ENCODE peak calls at places on chromosomes 7 and 10, in five cellular contexts. S is aorta, U is AG20443, R is pancreas, E is T-helper 9 cell. I is an unnamed sample.

GRCh38 chr7:114938785-114939184 is 16.9 kb downstream of the MDFIC start:
- DNase-seq in E (no peak), R (no peak), S (no peak), U (no peak), I (no peak)

GRCh38 chr10:110357252-110357780 is 52.6 kb upstream of the SMNDC1 start:
- DNase-seq in U (peak; percentile 92), R (no peak), S (no peak), E (peak; percentile 37), I (peak; percentile 45)

GRCh38 chr7:141785711-141786552 is 4.1 kb upstream of the TAS2R5 start:
- DNase-seq in E (no peak), U (peak; percentile 61), S (no peak), R (no peak), I (no peak)

GRCh38 chr10:72171175-72171630 is 44.6 kb upstream of the ANAPC16 start:
- DNase-seq in R (no peak), U (peak; percentile 52), E (no peak), S (no peak), I (peak; percentile 66)

GRCh38 chr7:158078161-158078910 is 509.3 kb downstream of the PTPRN2 start:
- DNase-seq in E (no peak), U (no peak), S (no peak), R (no peak), I (no peak)

GRCh38 chr7:80135306-80136104 is 874 bp downstream of the GNAI1 start:
- DNase-seq in R (no peak), U (peak; percentile 51), S (peak; percentile 49), E (no peak), I (peak; percentile 14)

GRCh38 chr7:150784120-150784736 is 15.9 kb downstream of the TMEM176B start:
- DNase-seq in S (no peak), R (no peak), E (no peak), U (no peak), I (peak; percentile 85)

GRCh38 chr7:131157530-131158243 is 170.0 kb upstream of the MKLN1 start:
- DNase-seq in S (no peak), R (no peak), U (peak; percentile 74), E (no peak), I (peak; percentile 18)

GRCh38 chr7:83338277-83338950 is 175.7 kb upstream of the PCLO start:
- DNase-seq in S (no peak), R (no peak), U (no peak), E (no peak), I (no peak)

GRCh38 chr10:103095005-103095404 is 98.1 kb downstream of the NT5C2 start:
- DNase-seq in S (no peak), U (no peak), E (no peak), R (no peak), I (no peak)

GRCh38 chr10:23070819-23071218 is 24.6 kb upstream of the MSRB2 start:
- DNase-seq in U (no peak), S (no peak), E (no peak), R (no peak), I (no peak)

GRCh38 chr10:30995081-30995480 is 36.6 kb downstream of the ZNF438 start:
- DNase-seq in R (no peak), E (no peak), S (no peak), U (no peak), I (no peak)

GRCh38 chr10:31134303-31134928 is 102.8 kb upstream of the ZNF438 start:
- DNase-seq in R (no peak), U (peak; percentile 37), S (no peak), E (peak; percentile 3), I (peak; percentile 19)

GRCh38 chr7:158811461-158811860 is 17.8 kb downstream of the ESYT2 start:
- DNase-seq in E (no peak), S (no peak), U (peak; percentile 71), R (no peak), I (no peak)

GRCh38 chr10:21134645-21135395 is 237.7 kb upstream of the NEBL start:
- DNase-seq in R (no peak), S (no peak), U (no peak), E (no peak), I (no peak)

GRCh38 chr7:80900583-80901576 is 18.0 kb downstream of the SEMA3C start:
- DNase-seq in E (no peak), S (no peak), U (peak; percentile 33), R (no peak), I (no peak)

GRCh38 chr7:140304071-140304799 is 94.1 kb downstream of the SLC37A3 start:
- DNase-seq in R (no peak), E (peak; percentile 5), S (no peak), U (peak; percentile 46), I (no peak)

GRCh38 chr7:142717453-142717852 is 31.8 kb upstream of the PRSS1 start:
- DNase-seq in S (no peak), U (no peak), E (no peak), R (no peak), I (peak; percentile 11)

GRCh38 chr7:5702876-5703571 is 78.4 kb downstream of the RNF216 start:
- DNase-seq in U (no peak), S (no peak), R (no peak), E (no peak), I (no peak)

GRCh38 chr7:113764401-113765035 is 154.3 kb downstream of the PPP1R3A start:
- DNase-seq in E (no peak), U (no peak), S (no peak), R (no peak), I (no peak)

GRCh38 chr7:28152594-28152993 is 28.0 kb downstream of the JAZF1 start:
- DNase-seq in R (no peak), E (no peak), U (no peak), S (no peak), I (no peak)

GRCh38 chr7:73647725-73648592 is 19.7 kb upstream of the VPS37D start:
- DNase-seq in S (peak; percentile 42), U (peak; percentile 58), R (peak; percentile 73), E (no peak), I (peak; percentile 83)

GRCh38 chr10:117537436-117537903 is 5.1 kb upstream of the EMX2 start:
- DNase-seq in U (peak; percentile 83), S (no peak), R (peak; percentile 85), E (no peak), I (no peak)

GRCh38 chr7:51611937-51612336 is 295.3 kb upstream of the COBL start:
- DNase-seq in S (no peak), U (no peak), E (no peak), R (no peak), I (no peak)

GRCh38 chr10:71494470-71494869 is 97.8 kb downstream of the CDH23 start:
- DNase-seq in R (no peak), S (no peak), U (no peak), E (no peak), I (no peak)

GRCh38 chr7:152086513-152086912 is 61.0 kb downstream of the GALNT11 start:
- DNase-seq in S (no peak), E (no peak), U (no peak), R (no peak), I (no peak)

GRCh38 chr7:39098506-39098905 is 120.8 kb downstream of the POU6F2 start:
- DNase-seq in S (no peak), U (no peak), R (no peak), E (no peak), I (no peak)

GRCh38 chr7:110620336-110620735 is 470.6 kb upstream of the LRRN3 start:
- DNase-seq in U (no peak), S (no peak), R (no peak), E (no peak), I (no peak)

GRCh38 chr7:108413337-108413736 is 42.9 kb downstream of the NRCAM start:
- DNase-seq in E (no peak), S (no peak), U (no peak), R (no peak), I (no peak)

GRCh38 chr10:24891823-24892222 is 60.6 kb downstream of the PRTFDC1 start:
- DNase-seq in U (no peak), E (no peak), S (no peak), R (no peak), I (no peak)

GRCh38 chr7:11742496-11742895 is 89.5 kb downstream of the THSD7A start:
- DNase-seq in U (no peak), E (no peak), S (no peak), R (no peak), I (no peak)

I was measured in transverse colon.